ENCODE peak calls at places on chromosomes 11 and 22, in nine cellular contexts. L is activated T-cell treated with anti-CD3 and anti-CD28 coated beads for 1 hour; H is anterior cingulate cortex; F is NCI-H226; J is cardiac fibroblast; R is T-helper 1 cell; G is stimulated activated naive CD8-positive, alpha-beta T cell treated with anti-CD3 and anti-CD28 coated beads, Interleukin-15, amount 100 ng/mL, for 72 hours; U is ascending aorta; D is fibroblast of mammary gland. E is an unnamed sample.

GRCh38 chr22:43227231-43227630 is 40.3 kb upstream of the TTLL12 start:
- DNase-seq in L (no peak), G (no peak), F (no peak), U (no peak), D (no peak), J (no peak), H (no peak), R (no peak), E (no peak)

GRCh38 chr11:78061921-78062311 is 1.7 kb upstream of the THRSP start:
- DNase-seq in D (no peak), U (no peak), H (no peak), L (no peak), R (no peak), F (peak; percentile 64), G (no peak), J (no peak), E (no peak)

GRCh38 chr11:78189851-78190250 is 1.1 kb downstream of the USP35 start:
- DNase-seq in G (no peak), R (no peak), J (no peak), F (no peak), L (no peak), H (no peak), D (no peak), U (no peak), E (no peak)

GRCh38 chr11:45410391-45411215 is 124.5 kb upstream of the SYT13 start:
- DNase-seq in U (no peak), J (no peak), H (no peak), F (no peak), L (no peak), R (no peak), D (no peak), G (no peak), E (no peak)

GRCh38 chr11:2742201-2742600 is 42.4 kb upstream of the KCNQ1OT1 start:
- DNase-seq in D (no peak), R (no peak), L (no peak), G (no peak), J (no peak), F (no peak), H (no peak), U (no peak), E (no peak)

GRCh38 chr11:128587415-128587814 is at the start of gene ETS1:
- DNase-seq in L (no peak), U (no peak), F (no peak), H (no peak), R (no peak), J (peak; percentile 32), D (no peak), G (no peak), E (peak; percentile 37)

GRCh38 chr11:119347242-119347641 is 737 bp upstream of the MFRP start:
- DNase-seq in L (no peak), J (no peak), G (no peak), U (no peak), F (no peak), R (no peak), D (peak; percentile 69), H (no peak), E (no peak)

GRCh38 chr11:119902656-119903181 is 173.7 kb upstream of the NECTIN1 start:
- DNase-seq in F (no peak), G (no peak), J (no peak), D (peak; percentile 8), U (no peak), L (no peak), H (no peak), R (no peak), E (no peak)

GRCh38 chr22:50098052-50098451 is 8.2 kb downstream of the MOV10L1 start:
- DNase-seq in R (no peak), J (no peak), G (no peak), D (no peak), F (no peak), L (no peak), H (no peak), U (no peak), E (no peak)

GRCh38 chr22:46604306-46604690 is 15.9 kb upstream of the GRAMD4 start:
- DNase-seq in L (no peak), F (no peak), R (peak; percentile 84), U (peak; percentile 57), G (peak; percentile 41), H (no peak), D (no peak), J (peak; percentile 31), E (no peak)

GRCh38 chr11:30025396-30026139 is 8.7 kb upstream of the KCNA4 start:
- DNase-seq in R (no peak), F (no peak), H (no peak), U (no peak), G (no peak), D (no peak), L (no peak), J (no peak), E (no peak)

GRCh38 chr11:33899383-33900037 is 7.6 kb upstream of the LMO2 start:
- DNase-seq in J (peak; percentile 74), R (no peak), U (peak; percentile 50), G (no peak), H (peak; percentile 16), F (peak; percentile 20), L (no peak), D (peak; percentile 83), E (peak; percentile 37)

GRCh38 chr22:24772493-24773220 is 1.9 kb downstream of the PIWIL3 start:
- DNase-seq in G (no peak), U (no peak), F (no peak), R (no peak), J (peak; percentile 57), D (peak; percentile 39), L (no peak), H (no peak), E (peak; percentile 15)

GRCh38 chr22:39233736-39234120 is 11.1 kb downstream of the PDGFB start:
- DNase-seq in R (no peak), D (no peak), F (no peak), J (no peak), H (no peak), U (no peak), G (no peak), L (no peak), E (no peak)

GRCh38 chr22:42321908-42322561 is 51.6 kb upstream of the TCF20 start:
- DNase-seq in R (no peak), U (no peak), G (no peak), L (no peak), H (no peak), J (peak; percentile 37), D (peak; percentile 1), F (no peak), E (peak; percentile 53)

GRCh38 chr11:78138694-78139421 is 568 bp downstream of the ALG8 start:
- DNase-seq in F (peak; percentile 49), R (peak; percentile 61), D (peak; percentile 31), H (no peak), L (no peak), G (peak; percentile 20), J (peak; percentile 46), U (no peak), E (peak; percentile 55)

GRCh38 chr11:111949519-111950426 is 12.6 kb downstream of the DIXDC1 start:
- DNase-seq in F (no peak), H (no peak), L (no peak), J (no peak), G (no peak), U (no peak), D (no peak), R (no peak), E (no peak)

GRCh38 chr22:43880743-43881055 is 11.1 kb downstream of the PNPLA5 start:
- DNase-seq in R (no peak), J (no peak), D (no peak), G (no peak), U (no peak), L (no peak), H (no peak), F (no peak), E (no peak)

GRCh38 chr11:19241260-19242183 is 777 bp upstream of the E2F8 start:
- DNase-seq in G (no peak), R (peak; percentile 74), D (no peak), U (no peak), L (no peak), F (no peak), H (no peak), J (no peak), E (no peak)

E was measured in foreskin keratinocyte.